ENCODE peak calls at places on chromosomes 2 and 18, in six cellular contexts. One of them, this sample, is unnamed.

GRCh38 chr2:73293534-73294171 is at the start of gene EGR4:
- DNase-seq in M059J: peak; percentile 27
- DNase-seq in hypothalamus: no peak
- DNase-seq in T1000: no peak
- DNase-seq in epithelial cell of proximal tubule: no peak
- DNase-seq in NCI-H1092 treated with DMSO at 0.1 percent for 48 hours: peak; percentile 48
- DNase-seq in this sample: peak; percentile 68

GRCh38 chr2:33104052-33104623 is 157.4 kb downstream of the LTBP1 start:
- DNase-seq in M059J: peak; percentile 45
- DNase-seq in hypothalamus: no peak
- DNase-seq in T1000: no peak
- DNase-seq in epithelial cell of proximal tubule: no peak
- DNase-seq in NCI-H1092 treated with DMSO at 0.1 percent for 48 hours: no peak
- DNase-seq in this sample: peak; percentile 58

GRCh38 chr2:173523497-173523896 is 168.8 kb downstream of the CDCA7 start:
- DNase-seq in M059J: no peak
- DNase-seq in hypothalamus: no peak
- DNase-seq in T1000: no peak
- DNase-seq in epithelial cell of proximal tubule: no peak
- DNase-seq in NCI-H1092 treated with DMSO at 0.1 percent for 48 hours: no peak
- DNase-seq in this sample: no peak

GRCh38 chr2:160836755-160837154 is 323.5 kb upstream of the TANK start:
- DNase-seq in M059J: peak; percentile 87
- DNase-seq in hypothalamus: no peak
- DNase-seq in T1000: no peak
- DNase-seq in epithelial cell of proximal tubule: peak; percentile 15
- DNase-seq in NCI-H1092 treated with DMSO at 0.1 percent for 48 hours: no peak
- DNase-seq in this sample: peak; percentile 89

GRCh38 chr2:16615687-16616615 is 49.7 kb downstream of the CYRIA start:
- DNase-seq in M059J: no peak
- DNase-seq in hypothalamus: peak; percentile 54
- DNase-seq in T1000: no peak
- DNase-seq in epithelial cell of proximal tubule: no peak
- DNase-seq in NCI-H1092 treated with DMSO at 0.1 percent for 48 hours: no peak
- DNase-seq in this sample: no peak

GRCh38 chr18:61502472-61502871 is 169.2 kb downstream of the CDH20 start:
- DNase-seq in M059J: peak; percentile 53
- DNase-seq in hypothalamus: peak; percentile 42
- DNase-seq in T1000: no peak
- DNase-seq in epithelial cell of proximal tubule: peak; percentile 2
- DNase-seq in NCI-H1092 treated with DMSO at 0.1 percent for 48 hours: peak; percentile 83
- DNase-seq in this sample: peak; percentile 71

GRCh38 chr2:46800218-46800617 is 115.4 kb downstream of the MCFD2 start:
- DNase-seq in M059J: peak; percentile 40
- DNase-seq in hypothalamus: no peak
- DNase-seq in T1000: no peak
- DNase-seq in epithelial cell of proximal tubule: no peak
- DNase-seq in NCI-H1092 treated with DMSO at 0.1 percent for 48 hours: no peak
- DNase-seq in this sample: peak; percentile 65

GRCh38 chr18:14026199-14026598 is 106.0 kb downstream of the ZNF519 start:
- DNase-seq in M059J: peak; percentile 1
- DNase-seq in hypothalamus: no peak
- DNase-seq in T1000: no peak
- DNase-seq in epithelial cell of proximal tubule: no peak
- DNase-seq in NCI-H1092 treated with DMSO at 0.1 percent for 48 hours: no peak
- DNase-seq in this sample: no peak

GRCh38 chr18:10304853-10305252 is 149.6 kb upstream of the APCDD1 start:
- DNase-seq in M059J: peak; percentile 46
- DNase-seq in hypothalamus: no peak
- DNase-seq in T1000: no peak
- DNase-seq in epithelial cell of proximal tubule: no peak
- DNase-seq in NCI-H1092 treated with DMSO at 0.1 percent for 48 hours: no peak
- DNase-seq in this sample: peak; percentile 96

GRCh38 chr2:211408485-211408884 is 852.1 kb downstream of the CPS1 start:
- DNase-seq in M059J: peak; percentile 72
- DNase-seq in hypothalamus: no peak
- DNase-seq in T1000: no peak
- DNase-seq in epithelial cell of proximal tubule: peak; percentile 74
- DNase-seq in NCI-H1092 treated with DMSO at 0.1 percent for 48 hours: no peak
- DNase-seq in this sample: no peak

GRCh38 chr2:128316777-128317185 is 1.9 kb downstream of the HS6ST1 start:
- DNase-seq in M059J: no peak
- DNase-seq in hypothalamus: no peak
- DNase-seq in T1000: no peak
- DNase-seq in epithelial cell of proximal tubule: no peak
- DNase-seq in NCI-H1092 treated with DMSO at 0.1 percent for 48 hours: no peak
- DNase-seq in this sample: no peak

GRCh38 chr18:23912356-23912755 is 102.2 kb upstream of the TTC39C start:
- DNase-seq in M059J: peak; percentile 57
- DNase-seq in hypothalamus: no peak
- DNase-seq in T1000: no peak
- DNase-seq in epithelial cell of proximal tubule: no peak
- DNase-seq in NCI-H1092 treated with DMSO at 0.1 percent for 48 hours: no peak
- DNase-seq in this sample: peak; percentile 16

GRCh38 chr18:55857409-55857808 is 269.4 kb upstream of the TCF4 start:
- DNase-seq in M059J: no peak
- DNase-seq in hypothalamus: no peak
- DNase-seq in T1000: no peak
- DNase-seq in epithelial cell of proximal tubule: no peak
- DNase-seq in NCI-H1092 treated with DMSO at 0.1 percent for 48 hours: no peak
- DNase-seq in this sample: no peak

GRCh38 chr2:192126426-192126825 is 68.3 kb downstream of the TMEFF2 start:
- DNase-seq in M059J: peak; percentile 18
- DNase-seq in hypothalamus: no peak
- DNase-seq in T1000: no peak
- DNase-seq in epithelial cell of proximal tubule: no peak
- DNase-seq in NCI-H1092 treated with DMSO at 0.1 percent for 48 hours: no peak
- DNase-seq in this sample: no peak

GRCh38 chr2:160943429-160943828 is 216.8 kb upstream of the TANK start:
- DNase-seq in M059J: no peak
- DNase-seq in hypothalamus: no peak
- DNase-seq in T1000: no peak
- DNase-seq in epithelial cell of proximal tubule: no peak
- DNase-seq in NCI-H1092 treated with DMSO at 0.1 percent for 48 hours: no peak
- DNase-seq in this sample: no peak

GRCh38 chr2:106542730-106543359 is 55.7 kb downstream of the CD8B2 start:
- DNase-seq in M059J: peak; percentile 35
- DNase-seq in hypothalamus: peak; percentile 63
- DNase-seq in T1000: peak; percentile 32
- DNase-seq in epithelial cell of proximal tubule: no peak
- DNase-seq in NCI-H1092 treated with DMSO at 0.1 percent for 48 hours: peak; percentile 36
- DNase-seq in this sample: peak; percentile 46

GRCh38 chr2:54455584-54456525 is at the start of gene SPTBN1:
- DNase-seq in M059J: peak; percentile 82
- DNase-seq in hypothalamus: peak; percentile 71
- DNase-seq in T1000: peak; percentile 77
- DNase-seq in epithelial cell of proximal tubule: no peak
- DNase-seq in NCI-H1092 treated with DMSO at 0.1 percent for 48 hours: peak; percentile 56
- DNase-seq in this sample: peak; percentile 82